ENCODE peak calls at places on chromosomes 12 and 14, in seven cellular contexts. A is HCT116; H is IMR-90; I is left colon; E is effector memory CD8-positive, alpha-beta T cell; T is K562; S is activated naive CD8-positive, alpha-beta T cell treated with anti-CD3 and anti-CD28 coated beads, Interleukin-2, amount 50 U/mL, for 24 hours. O is an unnamed sample.

GRCh38 chr12:46356655-46357437 is 15.7 kb downstream of the SLC38A2 start:
- ATAC-seq in A (peak), H (peak), I (peak), E (no peak), T (peak), S (no peak), O (peak)

GRCh38 chr12:7460375-7461259 is 16.7 kb upstream of the CD163L1 start:
- ATAC-seq in A (peak), H (peak), I (peak), E (peak), T (peak), S (peak), O (peak)

GRCh38 chr14:38089123-38089522 is 118.6 kb upstream of the SSTR1 start:
- ATAC-seq in A (no peak), H (no peak), I (no peak), E (no peak), T (no peak), S (no peak), O (no peak)

GRCh38 chr14:89915114-89915878 is 39.2 kb downstream of the EFCAB11 start:
- ATAC-seq in A (peak), H (peak), I (no peak), E (peak), T (peak), S (no peak), O (peak)

GRCh38 chr14:88628033-88628432 is 65.2 kb downstream of the ZC3H14 start:
- ATAC-seq in A (no peak), H (no peak), I (no peak), E (no peak), T (no peak), S (no peak), O (no peak)

GRCh38 chr12:108505121-108505520 is 10.0 kb upstream of the FICD start:
- ATAC-seq in A (no peak), H (no peak), I (no peak), E (no peak), T (no peak), S (no peak), O (no peak)

GRCh38 chr14:103742499-103743255 is 27.1 kb downstream of the ZFYVE21 start:
- ATAC-seq in A (no peak), H (no peak), I (no peak), E (no peak), T (no peak), S (no peak), O (no peak)

GRCh38 chr12:55652352-55652751 is 15.7 kb downstream of the OR10P1 start:
- ATAC-seq in A (no peak), H (no peak), I (no peak), E (peak), T (no peak), S (peak), O (no peak)

GRCh38 chr12:11973396-11973795 is 97.3 kb upstream of the BCL2L14 start:
- ATAC-seq in A (no peak), H (no peak), I (no peak), E (no peak), T (no peak), S (no peak), O (no peak)

GRCh38 chr12:122310636-122311035 is 44.3 kb upstream of the VPS33A start:
- ATAC-seq in A (no peak), H (no peak), I (no peak), E (no peak), T (no peak), S (no peak), O (no peak)

GRCh38 chr14:39265741-39266588 is 32.2 kb downstream of the MIA2 start:
- ATAC-seq in A (peak), H (no peak), I (peak), E (no peak), T (no peak), S (no peak), O (no peak)

GRCh38 chr14:103692159-103692558 is 23.1 kb downstream of the XRCC3 start:
- ATAC-seq in A (no peak), H (no peak), I (no peak), E (no peak), T (no peak), S (no peak), O (no peak)

GRCh38 chr14:49986344-49987014 is 93.6 kb downstream of the ARF6 start:
- ATAC-seq in A (no peak), H (no peak), I (no peak), E (no peak), T (no peak), S (no peak), O (peak)

GRCh38 chr12:23911574-23911973 is 37.9 kb downstream of the SOX5 start:
- ATAC-seq in A (no peak), H (no peak), I (no peak), E (no peak), T (no peak), S (no peak), O (no peak)